ENCODE peak calls at places on chromosomes 3 and 15, in four cellular contexts. One of them, this sample, is unnamed.

GRCh38 chr15:78810377-78811123 is 714 bp downstream of the ADAMTS7 start:
- DNase-seq in stomach: peak; percentile 67
- DNase-seq in upper lobe of right lung: peak; percentile 78
- DNase-seq in left lung: peak; percentile 82
- DNase-seq in this sample: no peak

GRCh38 chr3:33883538-33884203 is 85.2 kb downstream of the PDCD6IP start:
- DNase-seq in stomach: no peak
- DNase-seq in upper lobe of right lung: no peak
- DNase-seq in left lung: no peak
- DNase-seq in this sample: no peak

GRCh38 chr3:119025390-119025789 is 9.3 kb downstream of the IGSF11 start:
- DNase-seq in stomach: no peak
- DNase-seq in upper lobe of right lung: no peak
- DNase-seq in left lung: no peak
- DNase-seq in this sample: no peak

GRCh38 chr3:105401691-105402149 is 35.0 kb downstream of the ALCAM start:
- DNase-seq in stomach: no peak
- DNase-seq in upper lobe of right lung: no peak
- DNase-seq in left lung: no peak
- DNase-seq in this sample: no peak

GRCh38 chr15:74535388-74536084 is 5.5 kb upstream of the ARID3B start:
- DNase-seq in stomach: no peak
- DNase-seq in upper lobe of right lung: no peak
- DNase-seq in left lung: no peak
- DNase-seq in this sample: no peak

GRCh38 chr3:151919030-151919328 is 45.5 kb downstream of the SUCNR1 start:
- DNase-seq in stomach: no peak
- DNase-seq in upper lobe of right lung: no peak
- DNase-seq in left lung: no peak
- DNase-seq in this sample: no peak

GRCh38 chr15:75420698-75421097 is 30.8 kb downstream of the SIN3A start:
- DNase-seq in stomach: no peak
- DNase-seq in upper lobe of right lung: no peak
- DNase-seq in left lung: no peak
- DNase-seq in this sample: no peak

GRCh38 chr15:63634154-63634553 is 37.0 kb downstream of the FBXL22 start:
- DNase-seq in stomach: no peak
- DNase-seq in upper lobe of right lung: no peak
- DNase-seq in left lung: no peak
- DNase-seq in this sample: no peak

GRCh38 chr3:52527732-52528595 is 5.7 kb downstream of the NT5DC2 start:
- DNase-seq in stomach: no peak
- DNase-seq in upper lobe of right lung: peak; percentile 61
- DNase-seq in left lung: peak; percentile 67
- DNase-seq in this sample: no peak

GRCh38 chr15:26870346-26870745 is 3.5 kb downstream of the GABRA5 start:
- DNase-seq in stomach: no peak
- DNase-seq in upper lobe of right lung: no peak
- DNase-seq in left lung: no peak
- DNase-seq in this sample: no peak

GRCh38 chr3:129992781-129993180 is 18.3 kb downstream of the TRH start:
- DNase-seq in stomach: no peak
- DNase-seq in upper lobe of right lung: peak; percentile 43
- DNase-seq in left lung: no peak
- DNase-seq in this sample: no peak

GRCh38 chr3:72678892-72679291 is 169.4 kb downstream of the SHQ1 start:
- DNase-seq in stomach: no peak
- DNase-seq in upper lobe of right lung: no peak
- DNase-seq in left lung: no peak
- DNase-seq in this sample: no peak

GRCh38 chr15:100769975-100770340 is 109.7 kb upstream of the ALDH1A3 start:
- DNase-seq in stomach: no peak
- DNase-seq in upper lobe of right lung: no peak
- DNase-seq in left lung: no peak
- DNase-seq in this sample: no peak

GRCh38 chr3:100003609-100004503 is 110.4 kb downstream of the FILIP1L start:
- DNase-seq in stomach: no peak
- DNase-seq in upper lobe of right lung: no peak
- DNase-seq in left lung: no peak
- DNase-seq in this sample: no peak

GRCh38 chr3:185353823-185354614 is 8.9 kb upstream of the MAP3K13 start:
- DNase-seq in stomach: peak; percentile 79
- DNase-seq in upper lobe of right lung: no peak
- DNase-seq in left lung: no peak
- DNase-seq in this sample: peak; percentile 70

GRCh38 chr15:50353999-50354837 is 780 bp downstream of the GABPB1 start:
- DNase-seq in stomach: peak; percentile 53
- DNase-seq in upper lobe of right lung: peak; percentile 82
- DNase-seq in left lung: peak; percentile 91
- DNase-seq in this sample: peak; percentile 72

GRCh38 chr15:50355980-50356379 is 982 bp upstream of the GABPB1 start:
- DNase-seq in stomach: no peak
- DNase-seq in upper lobe of right lung: no peak
- DNase-seq in left lung: no peak
- DNase-seq in this sample: no peak

GRCh38 chr15:50355612-50355905 is 561 bp upstream of the GABPB1 start:
- DNase-seq in stomach: no peak
- DNase-seq in upper lobe of right lung: no peak
- DNase-seq in left lung: no peak
- DNase-seq in this sample: no peak

GRCh38 chr15:50353251-50353998 is 1.6 kb downstream of the GABPB1 start:
- DNase-seq in stomach: no peak
- DNase-seq in upper lobe of right lung: no peak
- DNase-seq in left lung: no peak
- DNase-seq in this sample: no peak

DNA sequence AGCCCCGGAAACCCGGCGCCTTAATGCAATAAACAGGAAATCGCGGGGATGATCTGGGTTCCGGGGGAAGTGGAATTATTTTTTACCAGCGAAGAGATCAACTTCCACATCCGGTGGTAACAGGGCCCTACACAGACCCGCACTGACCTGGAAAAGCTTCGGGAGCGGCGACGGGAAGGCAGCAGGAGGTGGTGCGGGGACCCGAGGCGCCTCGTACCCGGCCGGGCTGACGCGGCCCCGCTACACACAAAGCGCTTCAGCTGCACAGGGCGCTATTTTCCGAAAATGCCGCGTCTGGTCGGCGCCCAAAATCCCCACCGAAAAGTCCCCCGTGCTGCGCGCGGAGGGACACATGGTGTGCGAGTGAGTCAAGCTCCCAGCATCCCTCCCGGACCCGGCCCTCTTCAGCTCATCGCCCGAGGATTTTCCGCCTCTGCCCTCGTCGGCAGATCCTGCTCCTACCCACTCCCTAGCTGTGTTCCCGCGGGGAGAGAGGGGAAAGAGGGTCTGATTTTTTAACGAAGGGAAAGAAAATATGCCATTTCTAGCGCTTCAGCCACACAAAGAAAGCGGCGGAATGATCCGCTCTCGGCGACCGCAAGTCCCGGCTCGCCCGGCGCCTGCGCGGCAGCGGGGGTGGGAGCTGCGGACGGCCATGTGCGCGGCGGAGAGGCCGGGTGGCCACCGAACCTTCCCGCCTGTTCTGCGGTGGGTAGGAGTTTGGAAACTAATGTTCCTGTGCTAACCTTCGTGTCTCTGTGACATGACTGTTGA is at the start of gene GABPB1:
- DNase-seq in stomach: peak; percentile 86
- DNase-seq in upper lobe of right lung: peak; percentile 94
- DNase-seq in left lung: peak; percentile 96
- DNase-seq in this sample: peak; percentile 91
- TF ChIP-seq CTCF in stomach: no peak
- TF ChIP-seq CTCF in upper lobe of right lung: no peak
- TF ChIP-seq CTCF in left lung: no peak
- TF ChIP-seq CTCF in this sample: no peak

GRCh38 chr3:47096955-47097354 is 67.0 kb downstream of the SETD2 start:
- DNase-seq in stomach: no peak
- DNase-seq in upper lobe of right lung: no peak
- DNase-seq in left lung: no peak
- DNase-seq in this sample: no peak
- H3K4me1 ChIP-seq in stomach: no peaks in the 10 kb centered on the region
- H3K4me1 ChIP-seq in upper lobe of right lung: no peaks in the 10 kb centered on the region
- H3K4me1 ChIP-seq in left lung: no peaks in the 10 kb centered on the region
- H3K4me1 ChIP-seq in this sample: no peaks in the 10 kb centered on the region

GRCh38 chr3:182487621-182488020 is 305.7 kb upstream of the ATP11B start:
- DNase-seq in stomach: no peak
- DNase-seq in upper lobe of right lung: no peak
- DNase-seq in left lung: no peak
- DNase-seq in this sample: no peak

GRCh38 chr3:182487048-182487447 is 306.3 kb upstream of the ATP11B start:
- DNase-seq in stomach: no peak
- DNase-seq in upper lobe of right lung: no peak
- DNase-seq in left lung: no peak
- DNase-seq in this sample: no peak

GRCh38 chr3:182491571-182491970 is 301.7 kb upstream of the ATP11B start:
- DNase-seq in stomach: no peak
- DNase-seq in upper lobe of right lung: no peak
- DNase-seq in left lung: no peak
- DNase-seq in this sample: no peak

GRCh38 chr3:182492536-182492935 is 300.8 kb upstream of the ATP11B start:
- DNase-seq in stomach: no peak
- DNase-seq in upper lobe of right lung: no peak
- DNase-seq in left lung: no peak
- DNase-seq in this sample: no peak

GRCh38 chr3:182490601-182491485 is 302.5 kb upstream of the ATP11B start:
- DNase-seq in stomach: no peak
- DNase-seq in upper lobe of right lung: no peak
- DNase-seq in left lung: no peak
- DNase-seq in this sample: no peak
- TF ChIP-seq CTCF in stomach: no peak
- TF ChIP-seq CTCF in upper lobe of right lung: peak; percentile 34
- TF ChIP-seq CTCF in left lung: peak; percentile 16
- TF ChIP-seq CTCF in this sample: no peak

DNA sequence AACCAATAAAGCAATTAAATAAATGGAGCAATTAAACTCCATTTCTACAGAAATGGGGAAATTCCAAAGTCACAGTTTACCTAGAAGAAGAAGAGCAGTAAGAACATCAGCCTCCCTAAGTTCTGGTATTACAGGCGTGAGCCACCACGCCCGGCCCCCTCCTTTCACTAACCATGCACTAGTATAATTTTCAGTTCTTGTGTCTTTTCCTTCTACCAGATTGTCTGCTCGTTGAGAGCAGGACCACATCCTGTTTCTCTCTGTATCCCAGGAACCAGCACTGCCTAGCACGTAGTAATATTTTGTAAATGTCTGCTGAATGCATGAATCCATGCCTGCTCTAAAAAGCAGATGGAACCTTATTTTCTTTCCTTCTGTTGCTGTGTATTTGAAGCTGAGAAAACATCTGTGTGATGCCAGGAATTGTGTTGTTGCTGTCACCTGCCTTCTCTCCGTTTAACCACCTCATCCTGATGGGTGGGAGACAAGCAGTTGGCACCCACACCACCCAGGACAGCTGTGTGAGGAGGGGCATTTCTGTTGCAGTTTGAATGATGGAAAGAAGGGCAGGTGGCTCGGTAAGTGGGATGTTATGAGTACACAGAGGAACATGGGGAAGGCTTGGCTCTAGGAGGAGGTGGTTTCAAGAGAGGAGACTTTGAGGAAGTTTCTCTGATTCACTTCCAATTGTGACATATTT is 30.0 kb downstream of the PXYLP1 start:
- DNase-seq in stomach: no peak
- DNase-seq in upper lobe of right lung: no peak
- DNase-seq in left lung: no peak
- DNase-seq in this sample: no peak
- H3K4me1 ChIP-seq in stomach: no peaks in the 10 kb centered on the region
- H3K4me1 ChIP-seq in upper lobe of right lung: no peaks in the 10 kb centered on the region
- H3K4me1 ChIP-seq in left lung: no peaks in the 10 kb centered on the region
- H3K4me1 ChIP-seq in this sample: no peaks in the 10 kb centered on the region

DNA sequence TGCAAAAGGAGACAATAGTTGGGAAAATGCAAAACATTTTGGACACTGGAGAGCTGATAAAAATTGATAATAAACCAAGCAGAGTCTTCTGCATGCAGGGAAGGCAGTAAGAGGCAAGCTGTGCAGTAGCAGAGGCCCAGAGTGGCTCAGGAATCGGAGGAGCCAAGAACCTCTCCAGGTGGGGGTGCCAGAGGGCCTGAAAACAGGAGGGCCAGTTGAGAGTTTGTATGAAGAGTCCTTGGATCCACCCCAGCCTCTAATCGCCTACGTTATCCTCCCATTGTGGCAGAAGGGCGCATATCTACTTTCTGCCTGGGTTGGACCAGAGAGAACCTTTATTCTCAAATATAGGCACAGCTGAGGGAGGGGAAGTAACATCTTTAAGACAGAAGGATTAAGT is 48.9 kb upstream of the RBP1 start:
- DNase-seq in stomach: no peak
- DNase-seq in upper lobe of right lung: no peak
- DNase-seq in left lung: no peak
- DNase-seq in this sample: no peak
- TF ChIP-seq CTCF in stomach: no peak
- TF ChIP-seq CTCF in upper lobe of right lung: no peak
- TF ChIP-seq CTCF in left lung: no peak
- TF ChIP-seq CTCF in this sample: no peak

DNA sequence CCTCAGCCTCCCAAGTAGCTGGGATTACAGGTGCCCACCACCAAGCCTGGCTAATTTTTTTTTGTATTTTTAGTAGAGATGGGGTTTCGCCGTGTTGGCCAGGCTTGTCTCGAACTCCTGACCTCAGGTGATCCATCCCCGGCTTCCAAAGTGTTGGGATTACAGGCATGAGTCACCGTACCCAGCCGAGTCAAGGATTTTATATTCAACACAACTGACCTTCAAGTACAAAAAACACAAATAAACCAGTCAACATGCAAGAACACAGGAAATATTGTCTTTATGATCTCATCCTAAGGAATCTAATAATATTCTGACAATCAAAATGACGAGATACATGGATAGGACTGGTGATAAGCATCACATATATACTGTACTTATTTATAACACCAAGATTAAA is 37.9 kb downstream of the TJP1 start:
- DNase-seq in stomach: no peak
- DNase-seq in upper lobe of right lung: no peak
- DNase-seq in left lung: no peak
- DNase-seq in this sample: no peak
- H3K4me1 ChIP-seq in stomach: peaks cover 20% of the 10 kb centered on the region
- H3K4me1 ChIP-seq in upper lobe of right lung: no peaks in the 10 kb centered on the region
- H3K4me1 ChIP-seq in left lung: no peaks in the 10 kb centered on the region
- H3K4me1 ChIP-seq in this sample: no peaks in the 10 kb centered on the region

DNA sequence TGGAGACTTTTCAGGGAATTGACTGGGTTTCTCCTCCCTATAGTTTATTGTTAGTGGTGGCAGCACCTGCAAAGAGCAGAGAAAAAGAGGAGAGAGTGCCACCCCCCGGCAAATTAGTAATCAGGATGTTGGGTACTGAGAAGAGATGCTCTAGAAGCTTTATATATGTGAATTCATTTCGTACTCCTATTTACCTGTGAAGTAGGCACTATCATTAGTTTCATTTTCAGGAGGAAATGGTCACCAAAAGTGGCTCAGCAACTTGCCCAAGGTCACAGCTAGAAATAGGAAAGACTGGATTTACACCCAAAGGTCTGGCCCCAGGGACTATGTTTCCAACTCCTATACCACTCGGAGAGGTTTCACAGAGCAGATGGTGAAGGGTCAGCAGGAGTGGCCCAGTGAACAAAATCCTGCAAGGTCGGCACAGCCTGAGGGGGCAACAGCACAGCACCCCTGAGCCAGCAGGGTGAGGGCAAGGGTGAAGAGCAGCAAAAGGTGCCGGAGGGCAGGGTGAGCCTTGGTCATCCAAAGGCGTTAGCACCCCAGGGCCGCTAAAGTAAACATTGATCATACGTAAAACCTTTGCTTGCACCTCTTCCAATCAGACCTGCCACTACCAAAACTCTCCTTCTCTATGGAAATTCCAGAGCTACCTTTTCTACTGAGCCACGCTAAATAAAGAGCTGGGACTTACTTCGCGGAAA is 23.6 kb downstream of the VGLL4 start:
- DNase-seq in stomach: no peak
- DNase-seq in upper lobe of right lung: no peak
- DNase-seq in left lung: no peak
- DNase-seq in this sample: no peak
- TF ChIP-seq CTCF in stomach: no peak
- TF ChIP-seq CTCF in upper lobe of right lung: no peak
- TF ChIP-seq CTCF in left lung: no peak
- TF ChIP-seq CTCF in this sample: no peak